ENCODE peak calls at places on chromosomes 12 and 14, in ten cellular contexts. One of them, this sample, is unnamed.

GRCh38 chr14:97196336-97196735 is 399.2 kb downstream of the VRK1 start:
- DNase-seq in GM12878: no peak
- DNase-seq in GM12865: no peak
- DNase-seq in body of pancreas: no peak
- DNase-seq in HCT116: no peak
- DNase-seq in CD8-positive, alpha-beta T cell: no peak
- DNase-seq in heart right ventricle: no peak
- DNase-seq in GM06990: no peak
- DNase-seq in fibroblast of lung: no peak
- DNase-seq in foreskin fibroblast: no peak
- DNase-seq in this sample: no peak

GRCh38 chr12:94435511-94435927 is 24.1 kb downstream of the CEP83 start:
- DNase-seq in GM12878: no peak
- DNase-seq in GM12865: no peak
- DNase-seq in body of pancreas: no peak
- DNase-seq in HCT116: no peak
- DNase-seq in CD8-positive, alpha-beta T cell: no peak
- DNase-seq in heart right ventricle: no peak
- DNase-seq in GM06990: no peak
- DNase-seq in fibroblast of lung: no peak
- DNase-seq in foreskin fibroblast: no peak
- DNase-seq in this sample: no peak

GRCh38 chr12:109273354-109273753 is 35.7 kb downstream of the FOXN4 start:
- DNase-seq in GM12878: no peak
- DNase-seq in GM12865: no peak
- DNase-seq in body of pancreas: no peak
- DNase-seq in HCT116: no peak
- DNase-seq in CD8-positive, alpha-beta T cell: no peak
- DNase-seq in heart right ventricle: no peak
- DNase-seq in GM06990: no peak
- DNase-seq in fibroblast of lung: no peak
- DNase-seq in foreskin fibroblast: no peak
- DNase-seq in this sample: no peak

GRCh38 chr12:124686001-124686884 is 118.8 kb upstream of the NCOR2 start:
- DNase-seq in GM12878: no peak
- DNase-seq in GM12865: no peak
- DNase-seq in body of pancreas: no peak
- DNase-seq in HCT116: no peak
- DNase-seq in CD8-positive, alpha-beta T cell: no peak
- DNase-seq in heart right ventricle: no peak
- DNase-seq in GM06990: no peak
- DNase-seq in fibroblast of lung: peak; percentile 46
- DNase-seq in foreskin fibroblast: peak; percentile 59
- DNase-seq in this sample: no peak

GRCh38 chr12:108618079-108618952 is 15.4 kb downstream of the SELPLG start:
- DNase-seq in GM12878: no peak
- DNase-seq in GM12865: peak; percentile 92
- DNase-seq in body of pancreas: peak; percentile 79
- DNase-seq in HCT116: peak; percentile 64
- DNase-seq in CD8-positive, alpha-beta T cell: peak; percentile 66
- DNase-seq in heart right ventricle: peak; percentile 82
- DNase-seq in GM06990: peak; percentile 83
- DNase-seq in fibroblast of lung: peak; percentile 89
- DNase-seq in foreskin fibroblast: peak; percentile 76
- DNase-seq in this sample: peak; percentile 61

GRCh38 chr12:109863961-109864712 is 16.2 kb downstream of the GLTP start:
- DNase-seq in GM12878: no peak
- DNase-seq in GM12865: peak; percentile 40
- DNase-seq in body of pancreas: peak; percentile 82
- DNase-seq in HCT116: no peak
- DNase-seq in CD8-positive, alpha-beta T cell: no peak
- DNase-seq in heart right ventricle: no peak
- DNase-seq in GM06990: no peak
- DNase-seq in fibroblast of lung: peak; percentile 50
- DNase-seq in foreskin fibroblast: no peak
- DNase-seq in this sample: no peak

GRCh38 chr12:93387780-93388179 is 10.1 kb downstream of the NUDT4 start:
- DNase-seq in GM12878: no peak
- DNase-seq in GM12865: peak; percentile 80
- DNase-seq in body of pancreas: no peak
- DNase-seq in HCT116: no peak
- DNase-seq in CD8-positive, alpha-beta T cell: no peak
- DNase-seq in heart right ventricle: no peak
- DNase-seq in GM06990: peak; percentile 43
- DNase-seq in fibroblast of lung: peak; percentile 49
- DNase-seq in foreskin fibroblast: peak; percentile 80
- DNase-seq in this sample: no peak

GRCh38 chr12:67681145-67681778 is 32.7 kb downstream of the DYRK2 start:
- DNase-seq in GM12878: no peak
- DNase-seq in GM12865: no peak
- DNase-seq in body of pancreas: no peak
- DNase-seq in HCT116: no peak
- DNase-seq in CD8-positive, alpha-beta T cell: no peak
- DNase-seq in heart right ventricle: no peak
- DNase-seq in GM06990: no peak
- DNase-seq in fibroblast of lung: peak; percentile 97
- DNase-seq in foreskin fibroblast: peak; percentile 89
- DNase-seq in this sample: no peak

GRCh38 chr12:92144045-92144630 is 1.5 kb downstream of the BTG1 start:
- DNase-seq in GM12878: no peak
- DNase-seq in GM12865: peak; percentile 89
- DNase-seq in body of pancreas: peak; percentile 73
- DNase-seq in HCT116: peak; percentile 66
- DNase-seq in CD8-positive, alpha-beta T cell: peak; percentile 61
- DNase-seq in heart right ventricle: peak; percentile 28
- DNase-seq in GM06990: no peak
- DNase-seq in fibroblast of lung: peak; percentile 99
- DNase-seq in foreskin fibroblast: peak; percentile 95
- DNase-seq in this sample: peak; percentile 83

GRCh38 chr12:92146497-92146828 is 817 bp upstream of the BTG1 start:
- DNase-seq in GM12878: no peak
- DNase-seq in GM12865: no peak
- DNase-seq in body of pancreas: no peak
- DNase-seq in HCT116: no peak
- DNase-seq in CD8-positive, alpha-beta T cell: no peak
- DNase-seq in heart right ventricle: no peak
- DNase-seq in GM06990: no peak
- DNase-seq in fibroblast of lung: peak; percentile 71
- DNase-seq in foreskin fibroblast: no peak
- DNase-seq in this sample: no peak

GRCh38 chr12:92144631-92145480 is 790 bp downstream of the BTG1 start:
- DNase-seq in GM12878: no peak
- DNase-seq in GM12865: peak; percentile 60
- DNase-seq in body of pancreas: peak; percentile 60
- DNase-seq in HCT116: no peak
- DNase-seq in CD8-positive, alpha-beta T cell: peak; percentile 46
- DNase-seq in heart right ventricle: peak; percentile 52
- DNase-seq in GM06990: peak; percentile 65
- DNase-seq in fibroblast of lung: peak; percentile 57
- DNase-seq in foreskin fibroblast: peak; percentile 67
- DNase-seq in this sample: no peak

GRCh38 chr12:92145731-92146496 is at the start of gene BTG1:
- DNase-seq in GM12878: peak; percentile 100
- DNase-seq in GM12865: peak; percentile 100
- DNase-seq in body of pancreas: peak; percentile 100
- DNase-seq in HCT116: peak; percentile 99
- DNase-seq in CD8-positive, alpha-beta T cell: peak; percentile 96
- DNase-seq in heart right ventricle: peak; percentile 96
- DNase-seq in GM06990: peak; percentile 97
- DNase-seq in fibroblast of lung: peak; percentile 100
- DNase-seq in foreskin fibroblast: peak; percentile 100
- DNase-seq in this sample: peak; percentile 99

DNA sequence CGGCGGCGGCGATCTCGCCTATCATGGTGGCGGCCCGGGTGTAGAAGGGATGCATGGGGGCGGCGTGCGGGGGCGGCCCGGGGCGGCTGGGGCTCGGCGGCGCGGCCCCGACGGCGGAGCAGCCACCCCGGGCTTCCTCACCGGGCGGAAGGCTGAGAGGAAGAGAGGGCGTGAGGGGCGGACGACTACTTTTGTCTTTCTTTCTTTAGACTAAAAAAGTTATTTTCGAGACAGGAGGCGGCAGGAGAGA is 240 bp downstream of the BTG1 start:
- DNase-seq in GM12878: no peak
- DNase-seq in GM12865: no peak
- DNase-seq in body of pancreas: no peak
- DNase-seq in HCT116: no peak
- DNase-seq in CD8-positive, alpha-beta T cell: no peak
- DNase-seq in heart right ventricle: no peak
- DNase-seq in GM06990: no peak
- DNase-seq in fibroblast of lung: no peak
- DNase-seq in foreskin fibroblast: no peak
- DNase-seq in this sample: no peak
- H3K4me3 ChIP-seq in GM12878: peak overlapping the region; percentile 89
- H3K4me3 ChIP-seq in GM12865: peak overlapping the region; percentile 97
- H3K4me3 ChIP-seq in body of pancreas: peak overlapping the region; percentile 75
- H3K4me3 ChIP-seq in HCT116: peak overlapping the region; percentile 51
- H3K4me3 ChIP-seq in CD8-positive, alpha-beta T cell: peak overlapping the region; percentile 66
- H3K4me3 ChIP-seq in heart right ventricle: peak overlapping the region; percentile 83
- H3K4me3 ChIP-seq in GM06990: peak overlapping the region; percentile 83
- H3K4me3 ChIP-seq in fibroblast of lung: peak overlapping the region; percentile 99
- H3K4me3 ChIP-seq in foreskin fibroblast: peak overlapping the region; percentile 89
- H3K4me3 ChIP-seq in this sample: peak overlapping the region; percentile 99

GRCh38 chr14:56221392-56222128 is 103.3 kb downstream of the PELI2 start:
- DNase-seq in GM12878: no peak
- DNase-seq in GM12865: no peak
- DNase-seq in body of pancreas: no peak
- DNase-seq in HCT116: no peak
- DNase-seq in CD8-positive, alpha-beta T cell: no peak
- DNase-seq in heart right ventricle: no peak
- DNase-seq in GM06990: no peak
- DNase-seq in fibroblast of lung: no peak
- DNase-seq in foreskin fibroblast: no peak
- DNase-seq in this sample: no peak

GRCh38 chr14:56219666-56220413 is 101.6 kb downstream of the PELI2 start:
- DNase-seq in GM12878: no peak
- DNase-seq in GM12865: no peak
- DNase-seq in body of pancreas: peak; percentile 34
- DNase-seq in HCT116: no peak
- DNase-seq in CD8-positive, alpha-beta T cell: no peak
- DNase-seq in heart right ventricle: no peak
- DNase-seq in GM06990: no peak
- DNase-seq in fibroblast of lung: no peak
- DNase-seq in foreskin fibroblast: no peak
- DNase-seq in this sample: no peak

GRCh38 chr14:56224691-56225681 is 106.8 kb downstream of the PELI2 start:
- DNase-seq in GM12878: no peak
- DNase-seq in GM12865: no peak
- DNase-seq in body of pancreas: peak; percentile 51
- DNase-seq in HCT116: no peak
- DNase-seq in CD8-positive, alpha-beta T cell: no peak
- DNase-seq in heart right ventricle: no peak
- DNase-seq in GM06990: no peak
- DNase-seq in fibroblast of lung: peak; percentile 25
- DNase-seq in foreskin fibroblast: no peak
- DNase-seq in this sample: no peak

GRCh38 chr14:56224179-56224578 is 106.0 kb downstream of the PELI2 start:
- DNase-seq in GM12878: no peak
- DNase-seq in GM12865: no peak
- DNase-seq in body of pancreas: no peak
- DNase-seq in HCT116: no peak
- DNase-seq in CD8-positive, alpha-beta T cell: no peak
- DNase-seq in heart right ventricle: no peak
- DNase-seq in GM06990: no peak
- DNase-seq in fibroblast of lung: peak; percentile 12
- DNase-seq in foreskin fibroblast: no peak
- DNase-seq in this sample: no peak
- TF ChIP-seq CTCF in GM12878: no peak
- TF ChIP-seq CTCF in GM12865: no peak
- TF ChIP-seq CTCF in body of pancreas: peak; percentile 32
- TF ChIP-seq CTCF in HCT116: no peak
- TF ChIP-seq CTCF in CD8-positive, alpha-beta T cell: no peak
- TF ChIP-seq CTCF in heart right ventricle: no peak
- TF ChIP-seq CTCF in GM06990: no peak
- TF ChIP-seq CTCF in fibroblast of lung: no peak
- TF ChIP-seq CTCF in foreskin fibroblast: no peak
- TF ChIP-seq CTCF in this sample: no peak

GRCh38 chr14:22493753-22494152 is 95.3 kb downstream of the DAD1 start:
- DNase-seq in GM12878: no peak
- DNase-seq in GM12865: no peak
- DNase-seq in body of pancreas: no peak
- DNase-seq in HCT116: no peak
- DNase-seq in CD8-positive, alpha-beta T cell: no peak
- DNase-seq in heart right ventricle: no peak
- DNase-seq in GM06990: no peak
- DNase-seq in fibroblast of lung: no peak
- DNase-seq in foreskin fibroblast: no peak
- DNase-seq in this sample: no peak

GRCh38 chr14:22494486-22495135 is 94.4 kb downstream of the DAD1 start:
- DNase-seq in GM12878: no peak
- DNase-seq in GM12865: peak; percentile 33
- DNase-seq in body of pancreas: no peak
- DNase-seq in HCT116: no peak
- DNase-seq in CD8-positive, alpha-beta T cell: no peak
- DNase-seq in heart right ventricle: no peak
- DNase-seq in GM06990: no peak
- DNase-seq in fibroblast of lung: no peak
- DNase-seq in foreskin fibroblast: no peak
- DNase-seq in this sample: no peak

GRCh38 chr14:22491683-22492483 is 97.1 kb downstream of the DAD1 start:
- DNase-seq in GM12878: no peak
- DNase-seq in GM12865: peak; percentile 90
- DNase-seq in body of pancreas: no peak
- DNase-seq in HCT116: no peak
- DNase-seq in CD8-positive, alpha-beta T cell: no peak
- DNase-seq in heart right ventricle: no peak
- DNase-seq in GM06990: peak; percentile 57
- DNase-seq in fibroblast of lung: no peak
- DNase-seq in foreskin fibroblast: no peak
- DNase-seq in this sample: no peak

GRCh38 chr14:22493143-22493542 is 95.9 kb downstream of the DAD1 start:
- DNase-seq in GM12878: no peak
- DNase-seq in GM12865: no peak
- DNase-seq in body of pancreas: no peak
- DNase-seq in HCT116: no peak
- DNase-seq in CD8-positive, alpha-beta T cell: no peak
- DNase-seq in heart right ventricle: no peak
- DNase-seq in GM06990: no peak
- DNase-seq in fibroblast of lung: no peak
- DNase-seq in foreskin fibroblast: no peak
- DNase-seq in this sample: no peak

DNA sequence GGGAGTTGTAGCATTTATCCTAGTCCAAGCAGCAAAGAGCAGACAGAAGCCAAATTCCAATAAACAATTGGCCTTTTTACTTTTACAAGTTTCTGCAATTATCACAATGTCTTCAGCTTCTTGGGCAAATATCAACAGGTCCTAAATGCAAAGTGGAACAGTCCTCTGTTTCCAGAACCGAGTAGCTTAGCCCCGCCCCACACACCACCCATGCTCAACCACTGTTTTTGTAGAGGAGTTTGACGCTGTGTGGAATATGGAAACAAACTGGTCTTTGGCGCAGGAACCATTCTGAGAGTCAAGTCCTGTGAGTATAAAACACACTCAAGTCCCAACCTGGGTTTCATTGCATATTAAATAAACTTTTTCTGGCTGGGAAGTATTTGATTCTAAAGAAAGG is 96.4 kb downstream of the DAD1 start:
- DNase-seq in GM12878: no peak
- DNase-seq in GM12865: peak; percentile 40
- DNase-seq in body of pancreas: no peak
- DNase-seq in HCT116: no peak
- DNase-seq in CD8-positive, alpha-beta T cell: no peak
- DNase-seq in heart right ventricle: no peak
- DNase-seq in GM06990: no peak
- DNase-seq in fibroblast of lung: no peak
- DNase-seq in foreskin fibroblast: no peak
- DNase-seq in this sample: no peak
- H3K4me3 ChIP-seq in GM12878: peak overlapping the region; percentile 45
- H3K4me3 ChIP-seq in GM12865: peak overlapping the region; percentile 52
- H3K4me3 ChIP-seq in body of pancreas: no peak overlapping the region
- H3K4me3 ChIP-seq in HCT116: no peak overlapping the region
- H3K4me3 ChIP-seq in CD8-positive, alpha-beta T cell: no peak overlapping the region
- H3K4me3 ChIP-seq in heart right ventricle: no peak overlapping the region
- H3K4me3 ChIP-seq in GM06990: no peak overlapping the region
- H3K4me3 ChIP-seq in fibroblast of lung: no peak overlapping the region
- H3K4me3 ChIP-seq in foreskin fibroblast: no peak overlapping the region
- H3K4me3 ChIP-seq in this sample: no peak overlapping the region

GRCh38 chr12:3888654-3889053 is 15.5 kb upstream of the PARP11 start:
- DNase-seq in GM12878: no peak
- DNase-seq in GM12865: no peak
- DNase-seq in body of pancreas: no peak
- DNase-seq in HCT116: no peak
- DNase-seq in CD8-positive, alpha-beta T cell: no peak
- DNase-seq in heart right ventricle: no peak
- DNase-seq in GM06990: no peak
- DNase-seq in fibroblast of lung: no peak
- DNase-seq in foreskin fibroblast: no peak
- DNase-seq in this sample: no peak

GRCh38 chr12:3882396-3882795 is 9.2 kb upstream of the PARP11 start:
- DNase-seq in GM12878: no peak
- DNase-seq in GM12865: no peak
- DNase-seq in body of pancreas: no peak
- DNase-seq in HCT116: no peak
- DNase-seq in CD8-positive, alpha-beta T cell: no peak
- DNase-seq in heart right ventricle: no peak
- DNase-seq in GM06990: no peak
- DNase-seq in fibroblast of lung: no peak
- DNase-seq in foreskin fibroblast: no peak
- DNase-seq in this sample: no peak

GRCh38 chr12:3884671-3885070 is 11.5 kb upstream of the PARP11 start:
- DNase-seq in GM12878: no peak
- DNase-seq in GM12865: no peak
- DNase-seq in body of pancreas: no peak
- DNase-seq in HCT116: no peak
- DNase-seq in CD8-positive, alpha-beta T cell: no peak
- DNase-seq in heart right ventricle: no peak
- DNase-seq in GM06990: no peak
- DNase-seq in fibroblast of lung: no peak
- DNase-seq in foreskin fibroblast: no peak
- DNase-seq in this sample: no peak

GRCh38 chr12:3882896-3883564 is 9.8 kb upstream of the PARP11 start:
- DNase-seq in GM12878: no peak
- DNase-seq in GM12865: peak; percentile 19
- DNase-seq in body of pancreas: no peak
- DNase-seq in HCT116: peak; percentile 4
- DNase-seq in CD8-positive, alpha-beta T cell: no peak
- DNase-seq in heart right ventricle: no peak
- DNase-seq in GM06990: no peak
- DNase-seq in fibroblast of lung: peak; percentile 31
- DNase-seq in foreskin fibroblast: peak; percentile 16
- DNase-seq in this sample: no peak

GRCh38 chr12:3885179-3886094 is 12.2 kb upstream of the PARP11 start:
- DNase-seq in GM12878: no peak
- DNase-seq in GM12865: peak; percentile 53
- DNase-seq in body of pancreas: peak; percentile 18
- DNase-seq in HCT116: peak; percentile 8
- DNase-seq in CD8-positive, alpha-beta T cell: peak; percentile 29
- DNase-seq in heart right ventricle: no peak
- DNase-seq in GM06990: no peak
- DNase-seq in fibroblast of lung: peak; percentile 77
- DNase-seq in foreskin fibroblast: peak; percentile 30
- DNase-seq in this sample: no peak
- TF ChIP-seq CTCF in GM12878: peak; percentile 80
- TF ChIP-seq CTCF in GM12865: peak; percentile 60
- TF ChIP-seq CTCF in body of pancreas: peak; percentile 83
- TF ChIP-seq CTCF in HCT116: peak; percentile 40
- TF ChIP-seq CTCF in CD8-positive, alpha-beta T cell: peak; percentile 93
- TF ChIP-seq CTCF in heart right ventricle: peak; percentile 69
- TF ChIP-seq CTCF in GM06990: peak; percentile 76
- TF ChIP-seq CTCF in fibroblast of lung: peak; percentile 83
- TF ChIP-seq CTCF in foreskin fibroblast: peak; percentile 69
- TF ChIP-seq CTCF in this sample: peak; percentile 68

This sample was measured in GM12864.